ENCODE peak calls at places on chromosomes 3 and 15, in eight cellular contexts. Z, S, G, B, C, D, N and M are unnamed samples.

GRCh38 chr15:59360896-59361295 is 11.8 kb downstream of the MYO1E start:
- DNase-seq in B (no peak), S (no peak), G (no peak), C (no peak), N (no peak), D (no peak), Z (no peak), M (no peak)

GRCh38 chr3:182713743-182714517 is 79.4 kb upstream of the ATP11B start:
- DNase-seq in D (peak; percentile 47), S (peak; percentile 79), G (peak; percentile 53), N (peak; percentile 76), C (peak; percentile 49), Z (peak; percentile 31), B (no peak), M (peak; percentile 69)

GRCh38 chr15:50210462-50211264 is 28.7 kb downstream of the SLC27A2 start:
- DNase-seq in G (no peak), C (no peak), B (no peak), D (no peak), N (no peak), Z (no peak), S (no peak), M (no peak)

GRCh38 chr15:60421544-60421943 is 23.8 kb upstream of the ANXA2 start:
- DNase-seq in S (peak; percentile 89), Z (no peak), C (no peak), G (no peak), N (peak; percentile 90), D (no peak), B (no peak), M (peak; percentile 78)

GRCh38 chr3:38438421-38438820 is 15.3 kb upstream of the ACVR2B start:
- DNase-seq in C (no peak), B (no peak), N (no peak), D (no peak), S (peak; percentile 22), Z (no peak), G (no peak), M (no peak)

GRCh38 chr3:15983232-15983631 is 185.5 kb upstream of the ANKRD28 start:
- DNase-seq in D (no peak), N (peak; percentile 96), B (no peak), C (no peak), S (peak; percentile 78), G (no peak), Z (no peak), M (peak; percentile 85)

GRCh38 chr3:194633349-194634004 is at the start of gene TMEM44:
- DNase-seq in G (peak; percentile 92), S (peak; percentile 69), Z (peak; percentile 95), B (peak; percentile 82), N (peak; percentile 88), D (peak; percentile 59), C (peak; percentile 27), M (peak; percentile 89)

GRCh38 chr3:108090066-108090700 is 648 bp downstream of the CD47 start:
- DNase-seq in B (no peak), D (no peak), C (no peak), Z (peak; percentile 60), G (peak; percentile 51), S (peak; percentile 43), N (no peak), M (no peak)

GRCh38 chr3:10771486-10772225 is 44.4 kb upstream of the SLC6A11 start:
- DNase-seq in B (no peak), N (no peak), G (no peak), Z (no peak), C (no peak), S (no peak), D (no peak), M (no peak)

GRCh38 chr3:37897763-37898162 is 36.1 kb downstream of the CTDSPL start:
- DNase-seq in D (no peak), B (no peak), N (peak; percentile 13), S (no peak), Z (no peak), C (no peak), G (no peak), M (no peak)

GRCh38 chr3:105722943-105723556 is 145.8 kb downstream of the CBLB start:
- DNase-seq in G (peak; percentile 36), Z (peak; percentile 52), D (no peak), S (no peak), C (peak; percentile 36), B (no peak), N (no peak), M (no peak)

GRCh38 chr3:151230644-151231043 is 27.6 kb upstream of the GPR171 start:
- DNase-seq in B (no peak), D (no peak), N (no peak), C (no peak), S (no peak), G (peak; percentile 33), Z (peak; percentile 39), M (no peak)

GRCh38 chr3:172249039-172249438 is 199.2 kb downstream of the GHSR start:
- DNase-seq in Z (no peak), S (peak; percentile 84), N (peak; percentile 79), B (no peak), D (no peak), C (no peak), G (no peak), M (peak; percentile 65)

GRCh38 chr15:68379058-68379758 is 52.8 kb downstream of the ITGA11 start:
- DNase-seq in S (no peak), D (no peak), B (no peak), N (no peak), Z (no peak), G (no peak), C (no peak), M (no peak)

GRCh38 chr3:72655758-72656157 is 192.5 kb downstream of the SHQ1 start:
- DNase-seq in N (no peak), C (no peak), S (no peak), D (no peak), Z (peak; percentile 36), B (no peak), G (no peak), M (no peak)

GRCh38 chr15:92391640-92392039 is 2.0 kb upstream of the ST8SIA2 start:
- DNase-seq in C (no peak), S (peak; percentile 1), N (no peak), G (peak; percentile 60), Z (peak; percentile 47), D (no peak), B (no peak), M (peak; percentile 32)

GRCh38 chr3:113844622-113845222 is 6.1 kb downstream of the GRAMD1C start:
- DNase-seq in D (no peak), N (peak; percentile 63), G (peak; percentile 61), B (no peak), Z (peak; percentile 60), C (no peak), S (peak; percentile 40), M (peak; percentile 39)

GRCh38 chr3:151205482-151205881 is 2.5 kb upstream of the GPR171 start:
- DNase-seq in G (no peak), B (no peak), C (no peak), D (no peak), S (no peak), Z (no peak), N (no peak), M (no peak)

GRCh38 chr15:96367436-96368200 is 37.1 kb downstream of the NR2F2 start:
- DNase-seq in Z (no peak), C (no peak), S (no peak), D (no peak), B (no peak), N (peak; percentile 25), G (peak; percentile 12), M (no peak)

GRCh38 chr3:73061416-73061815 is at the start of gene EBLN2:
- DNase-seq in C (no peak), S (no peak), Z (no peak), D (no peak), G (no peak), N (no peak), B (no peak), M (no peak)

GRCh38 chr15:101723161-101723873 is 956 bp downstream of the TARS3 start:
- DNase-seq in B (no peak), N (peak; percentile 50), S (peak; percentile 26), C (peak; percentile 82), D (no peak), G (peak; percentile 55), Z (peak; percentile 61), M (peak; percentile 32)

GRCh38 chr3:42961633-42962032 is 17.5 kb upstream of the GASK1A start:
- DNase-seq in S (peak; percentile 56), N (peak; percentile 74), G (peak; percentile 39), Z (no peak), D (peak; percentile 10), B (no peak), C (no peak), M (peak; percentile 53)

GRCh38 chr3:126555795-126556636 is 2.7 kb downstream of the C3orf22 start:
- DNase-seq in C (no peak), S (no peak), D (no peak), B (peak; percentile 6), N (no peak), Z (no peak), G (no peak), M (no peak)

GRCh38 chr15:92157666-92158298 is 235.9 kb upstream of the ST8SIA2 start:
- DNase-seq in Z (no peak), G (no peak), S (no peak), D (no peak), B (no peak), C (no peak), N (no peak), M (no peak)

GRCh38 chr3:129305592-129306091 is 27.0 kb downstream of the HMCES start:
- DNase-seq in N (peak; percentile 85), Z (no peak), D (no peak), B (peak; percentile 62), C (no peak), G (peak; percentile 49), S (peak; percentile 83), M (peak; percentile 77)

GRCh38 chr3:155242342-155242741 is 51.1 kb downstream of the STRIT1 start:
- DNase-seq in G (no peak), Z (no peak), C (no peak), N (peak; percentile 86), B (no peak), D (no peak), S (peak; percentile 68), M (peak; percentile 56)

GRCh38 chr3:61877359-61877770 is 316.0 kb downstream of the PTPRG start:
- DNase-seq in N (peak; percentile 33), D (no peak), S (no peak), G (peak; percentile 17), Z (peak; percentile 45), B (no peak), C (peak; percentile 17), M (no peak)

GRCh38 chr3:147383617-147384016 is 22.7 kb downstream of the ZIC4 start:
- DNase-seq in G (no peak), N (no peak), B (no peak), S (no peak), C (no peak), D (no peak), Z (no peak), M (no peak)
- TF ChIP-seq CTCF in G (no peak), N (peak; percentile 14), B (peak; percentile 50), S (no peak), C (peak; percentile 33), D (peak; percentile 62), Z (no peak), M (peak; percentile 65)

GRCh38 chr3:136276049-136276755 is 26.1 kb downstream of the PCCB start:
- DNase-seq in Z (no peak), C (no peak), N (no peak), G (no peak), D (no peak), B (no peak), S (no peak), M (no peak)
- TF ChIP-seq CTCF in Z (no peak), C (no peak), N (peak; percentile 11), G (no peak), D (no peak), B (peak; percentile 6), S (no peak), M (peak; percentile 35)

GRCh38 chr3:8767667-8768363 is 1.6 kb downstream of the OXTR start:
- DNase-seq in D (no peak), Z (peak; percentile 88), C (no peak), B (peak; percentile 25), S (no peak), G (peak; percentile 87), N (peak; percentile 32), M (no peak)
- TF ChIP-seq CTCF in D (no peak), Z (peak; percentile 33), C (peak; percentile 43), B (peak; percentile 45), S (no peak), G (peak; percentile 54), N (peak; percentile 5), M (peak; percentile 28)

GRCh38 chr3:187836848-187837770 is 91.8 kb upstream of the BCL6 start:
- DNase-seq in G (no peak), C (no peak), D (no peak), Z (no peak), S (peak; percentile 10), N (peak; percentile 13), B (no peak), M (peak; percentile 8)
- TF ChIP-seq CTCF in G (no peak), C (no peak), D (no peak), Z (no peak), S (no peak), N (no peak), B (no peak), M (no peak)